ENCODE peak calls at places on chromosomes 12 and 14, in five cellular contexts. A, N, H, O and W are unnamed samples.
A peak's percentile ranks its signal among the peaks of the same experiment; 100 is the strongest.

GRCh38 chr14:77508249-77508648 is 9.6 kb upstream of the ISM2 start:
- DNase-seq in A (no peak), N (no peak), H (peak; percentile 75), O (no peak), W (no peak)

GRCh38 chr12:110556705-110557104 is 26.4 kb downstream of the PPTC7 start:
- DNase-seq in A (no peak), N (no peak), H (no peak), O (no peak), W (no peak)

GRCh38 chr14:22994762-22995275 is 12.5 kb upstream of the AJUBA start:
- DNase-seq in A (peak; percentile 36), N (no peak), H (no peak), O (no peak), W (no peak)

GRCh38 chr12:105922670-105923102 is 216.1 kb downstream of the NUAK1 start:
- DNase-seq in A (no peak), N (no peak), H (peak; percentile 90), O (no peak), W (no peak)

GRCh38 chr14:90602088-90602687 is 205.4 kb downstream of the CALM1 start:
- DNase-seq in A (no peak), N (no peak), H (no peak), O (no peak), W (no peak)

GRCh38 chr12:1779783-1780182 is 40.6 kb upstream of the LRTM2 start:
- DNase-seq in A (no peak), N (no peak), H (peak; percentile 85), O (no peak), W (no peak)

GRCh38 chr12:54036620-54037359 is 3.9 kb downstream of the HOXC5 start:
- DNase-seq in A (no peak), N (peak; percentile 83), H (no peak), O (no peak), W (no peak)

GRCh38 chr14:68307769-68308168 is 485.1 kb downstream of the ZFP36L1 start:
- DNase-seq in A (no peak), N (no peak), H (no peak), O (no peak), W (no peak)

GRCh38 chr14:87994974-87995373 is 2.0 kb upstream of the GALC start:
- DNase-seq in A (no peak), N (no peak), H (peak; percentile 41), O (no peak), W (no peak)

GRCh38 chr12:68884251-68884650 is 48.7 kb downstream of the CPM start:
- DNase-seq in A (no peak), N (no peak), H (no peak), O (no peak), W (no peak)

GRCh38 chr14:24839617-24840203 is 205.7 kb upstream of the GZMB start:
- DNase-seq in A (no peak), N (no peak), H (no peak), O (no peak), W (no peak)

GRCh38 chr12:49874142-49874897 is 29.4 kb downstream of the FAIM2 start:
- DNase-seq in A (no peak), N (no peak), H (no peak), O (no peak), W (no peak)

GRCh38 chr12:132158677-132159554 is 14.7 kb downstream of the NOC4L start:
- DNase-seq in A (no peak), N (no peak), H (no peak), O (no peak), W (peak; percentile 19)

GRCh38 chr14:64293976-64294671 is at the start of gene ESR2:
- DNase-seq in A (peak; percentile 66), N (no peak), H (peak; percentile 35), O (peak; percentile 2), W (no peak)

GRCh38 chr14:96189288-96189711 is 15.3 kb upstream of the BDKRB2 start:
- DNase-seq in A (no peak), N (no peak), H (peak; percentile 68), O (no peak), W (no peak)

GRCh38 chr14:93065272-93065730 is 50.4 kb downstream of the ITPK1 start:
- DNase-seq in A (no peak), N (no peak), H (no peak), O (no peak), W (no peak)

GRCh38 chr14:91297081-91297711 is 52.7 kb upstream of the GPR68 start:
- DNase-seq in A (no peak), N (no peak), H (no peak), O (no peak), W (no peak)

GRCh38 chr12:47742253-47742825 is 16.3 kb downstream of the RAPGEF3 start:
- DNase-seq in A (peak; percentile 73), N (no peak), H (no peak), O (peak; percentile 61), W (no peak)

GRCh38 chr14:84670801-84671200 is 859.1 kb upstream of the FLRT2 start:
- DNase-seq in A (no peak), N (no peak), H (no peak), O (no peak), W (no peak)

GRCh38 chr12:122872815-122873361 is 23.0 kb downstream of the VPS37B start:
- DNase-seq in A (no peak), N (peak; percentile 51), H (no peak), O (no peak), W (no peak)

GRCh38 chr12:116216022-116216756 is 61.3 kb downstream of the MED13L start:
- DNase-seq in A (no peak), N (no peak), H (no peak), O (no peak), W (no peak)

GRCh38 chr12:116217045-116217444 is 60.4 kb downstream of the MED13L start:
- DNase-seq in A (no peak), N (no peak), H (no peak), O (no peak), W (no peak)

GRCh38 chr12:116215021-116215420 is 62.5 kb downstream of the MED13L start:
- DNase-seq in A (no peak), N (no peak), H (no peak), O (no peak), W (no peak)

GRCh38 chr12:116213014-116213413 is 64.5 kb downstream of the MED13L start:
- DNase-seq in A (no peak), N (no peak), H (no peak), O (no peak), W (no peak)

GRCh38 chr12:116213885-116214527 is 63.5 kb downstream of the MED13L start:
- DNase-seq in A (no peak), N (no peak), H (no peak), O (no peak), W (no peak)
- H3K27ac ChIP-seq in A (no peak overlapping the region), N (no peak overlapping the region), H (no peak overlapping the region), O (no peak overlapping the region), W (no peak overlapping the region)

GRCh38 chr12:113090740-113091139 is 34.2 kb downstream of the DTX1 start:
- DNase-seq in A (peak; percentile 41), N (no peak), H (no peak), O (no peak), W (no peak)

GRCh38 chr12:113093409-113094101 is 37.0 kb downstream of the DTX1 start:
- DNase-seq in A (no peak), N (no peak), H (no peak), O (no peak), W (no peak)

GRCh38 chr12:113094738-113095137 is 38.2 kb downstream of the DTX1 start:
- DNase-seq in A (no peak), N (no peak), H (no peak), O (no peak), W (no peak)

GRCh38 chr12:113091506-113091905 is 35.0 kb downstream of the DTX1 start:
- DNase-seq in A (no peak), N (no peak), H (no peak), O (no peak), W (no peak)

DNA sequence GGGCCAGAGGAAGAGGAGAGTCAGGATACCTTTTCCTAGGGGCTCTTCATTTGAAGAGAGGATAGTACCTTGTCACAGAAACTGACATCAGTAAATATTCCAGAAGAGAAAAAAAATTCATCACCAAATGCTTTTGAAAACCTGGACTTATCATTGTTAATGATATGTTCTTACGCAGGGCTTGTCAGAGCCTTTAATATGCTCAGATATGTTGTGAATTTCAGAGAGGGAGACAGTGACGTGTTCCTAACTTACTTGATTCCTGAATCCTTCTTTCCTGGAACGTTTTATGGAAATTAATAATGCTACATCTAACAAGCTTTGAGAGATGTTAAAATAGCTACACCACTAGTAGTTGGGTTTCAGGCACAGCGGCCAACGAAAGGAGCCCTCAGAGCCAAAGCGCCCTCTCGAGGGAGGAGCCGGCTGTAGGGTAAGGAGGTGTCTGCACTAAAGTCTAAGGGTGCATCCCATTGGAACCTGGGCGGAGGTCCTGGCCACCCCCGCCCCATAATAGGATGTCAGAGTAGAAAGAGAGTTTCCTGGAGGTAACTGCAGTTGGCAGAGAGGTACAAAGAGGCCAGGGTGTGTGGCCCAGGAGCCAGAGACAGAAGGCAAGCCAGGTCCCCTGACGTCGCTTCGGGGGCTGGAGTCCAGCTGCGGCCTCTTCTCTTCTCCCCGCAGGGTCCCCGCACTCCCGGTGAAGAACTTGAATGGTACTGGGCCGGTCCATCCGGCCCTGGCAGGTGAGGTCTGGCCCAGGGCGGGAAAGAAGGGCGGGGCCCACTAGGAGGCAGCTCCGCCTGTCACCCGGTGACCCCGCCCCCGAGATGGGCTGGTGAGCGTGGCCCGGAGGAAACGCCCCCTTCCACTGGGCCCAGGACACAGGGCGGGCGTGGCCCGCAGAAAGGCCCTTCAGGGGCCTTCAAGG is 36.2 kb downstream of the DTX1 start:
- DNase-seq in A (peak; percentile 66), N (no peak), H (no peak), O (no peak), W (no peak)
- H3K4me3 ChIP-seq in A (no peak overlapping the region), N (no peak overlapping the region), H (no peak overlapping the region), O (no peak overlapping the region), W (no peak overlapping the region)

GRCh38 chr14:103736546-103737431 is 21.2 kb downstream of the ZFYVE21 start:
- DNase-seq in A (no peak), N (peak; percentile 84), H (no peak), O (no peak), W (no peak)

GRCh38 chr14:103735439-103735814 is 19.8 kb downstream of the ZFYVE21 start:
- DNase-seq in A (no peak), N (peak; percentile 73), H (no peak), O (no peak), W (no peak)

GRCh38 chr14:103735022-103735421 is 19.4 kb downstream of the ZFYVE21 start:
- DNase-seq in A (no peak), N (peak; percentile 68), H (no peak), O (no peak), W (no peak)

GRCh38 chr14:103737432-103738045 is 21.9 kb downstream of the ZFYVE21 start:
- DNase-seq in A (no peak), N (peak; percentile 69), H (no peak), O (no peak), W (no peak)

GRCh38 chr14:103735815-103736545 is 20.4 kb downstream of the ZFYVE21 start:
- DNase-seq in A (no peak), N (peak; percentile 64), H (no peak), O (no peak), W (no peak)
- H3K27ac ChIP-seq in A (no peak overlapping the region), N (peak overlapping the region; percentile 84), H (no peak overlapping the region), O (no peak overlapping the region), W (no peak overlapping the region)

DNA sequence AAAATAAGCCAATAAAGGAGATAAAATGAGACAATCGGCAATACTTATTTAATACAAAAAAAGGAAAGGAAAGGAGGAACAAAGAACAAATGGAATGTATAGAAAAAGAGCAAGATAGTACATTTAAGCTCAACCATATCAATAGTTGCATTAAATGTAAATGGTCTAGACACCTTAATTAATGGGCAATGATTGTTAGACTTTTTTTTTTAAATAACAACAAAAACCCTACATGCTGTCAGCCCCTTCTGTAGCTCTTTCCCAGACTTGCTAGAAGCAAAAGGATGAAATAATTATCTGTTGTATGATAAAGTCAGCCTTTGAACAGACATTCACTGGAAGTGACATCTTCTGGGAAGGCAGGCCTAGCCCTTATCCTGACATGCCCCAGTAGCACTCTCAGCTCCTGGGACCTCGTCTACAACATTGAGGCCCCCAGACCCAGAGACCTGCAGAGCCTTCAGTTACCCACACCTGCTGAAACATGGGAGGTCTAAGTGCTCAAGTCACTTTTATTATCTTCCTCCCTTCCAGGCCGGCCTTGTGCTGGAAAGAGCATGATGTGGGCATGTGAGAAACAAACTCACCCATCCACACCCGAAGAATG is 13.4 kb downstream of the SIVA1 start:
- DNase-seq in A (no peak), N (no peak), H (no peak), O (no peak), W (no peak)
- H3K4me3 ChIP-seq in A (no peak overlapping the region), N (no peak overlapping the region), H (no peak overlapping the region), O (no peak overlapping the region), W (no peak overlapping the region)